ENCODE peak calls at places on chromosomes 6 and 20, in eight cellular contexts. A is stimulated activated naive CD8-positive, alpha-beta T cell treated with anti-CD3 and anti-CD28 coated beads, Interleukin-15, Interleukin-2, amounts not matched to agents 100 U/mL and 50 U/mL, for 24 hours; J is nucleus accumbens; M is activated gamma-delta T cell; S is activated T-cell treated with anti-CD3 and anti-CD28 coated beads, Interleukin-2, amount 50 U/mL, for 72 hours; V is GM19239; Z is activated CD4-positive, CD25-positive, alpha-beta regulatory T cell; T is activated naive CD4-positive, alpha-beta T cell treated with Interleukin-2 at 50 U/mL for 16 hours. X is an unnamed sample.

GRCh38 chr6:158233214-158233795 is 65.2 kb downstream of the GTF2H5 start:
- DNase-seq in T (no peak), J (no peak), Z (no peak), M (no peak), S (no peak), V (no peak), A (no peak), X (no peak)

GRCh38 chr6:142811923-142812322 is 133.1 kb downstream of the HIVEP2 start:
- DNase-seq in S (no peak), Z (no peak), A (no peak), J (no peak), M (no peak), V (no peak), T (no peak), X (no peak)

GRCh38 chr6:147972436-147972835 is 370.2 kb upstream of the SASH1 start:
- DNase-seq in J (no peak), Z (no peak), T (no peak), S (no peak), M (no peak), A (no peak), V (no peak), X (no peak)

GRCh38 chr6:122408697-122409458 is 9.4 kb downstream of the HSF2 start:
- DNase-seq in Z (no peak), J (no peak), M (no peak), T (no peak), S (no peak), V (no peak), A (no peak), X (no peak)

GRCh38 chr6:23457321-23457720 is 668.7 kb upstream of the NRSN1 start:
- DNase-seq in M (no peak), S (no peak), A (no peak), Z (no peak), J (no peak), T (no peak), V (no peak), X (no peak)

GRCh38 chr20:21719592-21720214 is 14.2 kb downstream of the PAX1 start:
- DNase-seq in A (peak; percentile 53), V (no peak), J (no peak), M (no peak), T (peak; percentile 15), S (peak; percentile 55), Z (no peak), X (peak; percentile 62)

GRCh38 chr6:169177516-169178196 is 76.0 kb downstream of the THBS2 start:
- DNase-seq in J (no peak), S (no peak), Z (no peak), M (no peak), T (no peak), V (no peak), A (no peak), X (no peak)

GRCh38 chr6:166488081-166488685 is 98.3 kb downstream of the RAMACL start:
- DNase-seq in S (peak; percentile 70), T (peak; percentile 76), Z (peak; percentile 74), V (peak; percentile 80), M (peak; percentile 48), A (peak; percentile 68), J (no peak), X (peak; percentile 99)

GRCh38 chr6:159701413-159701999 is 8.5 kb upstream of the SOD2 start:
- DNase-seq in T (no peak), V (no peak), J (no peak), A (no peak), Z (no peak), S (no peak), M (no peak), X (no peak)

GRCh38 chr6:65707134-65707826 is at the start of gene EYS:
- DNase-seq in Z (no peak), M (no peak), V (no peak), J (no peak), S (no peak), T (no peak), A (no peak), X (no peak)

GRCh38 chr6:33981421-33981820 is 164.5 kb downstream of the GRM4 start:
- DNase-seq in T (no peak), A (no peak), M (no peak), J (no peak), Z (no peak), V (no peak), S (no peak), X (no peak)

GRCh38 chr20:32680544-32681174 is 6.9 kb upstream of the C20orf203 start:
- DNase-seq in J (no peak), A (no peak), M (no peak), T (no peak), Z (no peak), V (no peak), S (no peak), X (no peak)

GRCh38 chr6:83113258-83113657 is 45.8 kb downstream of the DOP1A start:
- DNase-seq in T (no peak), V (no peak), S (no peak), M (no peak), J (no peak), A (no peak), Z (no peak), X (no peak)

GRCh38 chr20:33908351-33908750 is 85.4 kb upstream of the RALY start:
- DNase-seq in M (no peak), Z (no peak), T (no peak), V (no peak), S (no peak), A (no peak), J (no peak), X (no peak)

GRCh38 chr6:45661667-45662066 is 283.9 kb upstream of the SUPT3H start:
- DNase-seq in Z (no peak), J (no peak), V (no peak), S (no peak), M (no peak), A (no peak), T (no peak), X (no peak)

GRCh38 chr6:112691289-112691688 is 344.2 kb downstream of the RFPL4B start:
- DNase-seq in T (no peak), J (no peak), A (no peak), M (no peak), V (no peak), S (no peak), Z (no peak), X (no peak)

GRCh38 chr6:133671376-133671775 is 217.5 kb upstream of the TCF21 start:
- DNase-seq in M (no peak), J (no peak), S (no peak), T (no peak), V (no peak), A (no peak), Z (no peak), X (peak; percentile 23)

GRCh38 chr20:3071610-3072529 is at the start of gene OXT:
- DNase-seq in J (no peak), T (peak; percentile 74), A (peak; percentile 72), S (peak; percentile 74), M (peak; percentile 60), Z (peak; percentile 63), V (no peak), X (peak; percentile 51)

GRCh38 chr6:32087574-32088486 is 21.3 kb downstream of the TNXB start:
- DNase-seq in V (peak; percentile 74), J (no peak), A (peak; percentile 82), Z (peak; percentile 61), M (peak; percentile 28), S (peak; percentile 83), T (peak; percentile 70), X (peak; percentile 44)

X was measured in Kasumi-1.